ENCODE peak calls at places on chromosomes 12 and 14, in five cellular contexts. A is PC-9; R is cardiac muscle cell; Q is CD4-positive, CD25-positive, alpha-beta regulatory T cell; Z is right cardiac atrium. I is an unnamed sample. For H3K27me3, the result is how much of the 10 kb centered on the place peaks cover.

GRCh38 chr14:28323951-28324741 is 442.4 kb upstream of the FOXG1 start:
- DNase-seq in A (no peak), Q (no peak), R (no peak), Z (no peak), I (no peak)

GRCh38 chr12:109612003-109612402 is 38.4 kb downstream of the MVK start:
- DNase-seq in Z (no peak), R (no peak), Q (no peak), A (no peak), I (no peak)

GRCh38 chr12:57718641-57719528 is 19.7 kb downstream of the AGAP2 start:
- DNase-seq in A (no peak), Q (no peak), R (no peak), Z (no peak), I (no peak)

GRCh38 chr12:42299392-42300308 is 26.2 kb downstream of the ZCRB1 start:
- DNase-seq in Q (peak), R (peak), A (no peak), Z (no peak), I (no peak)

GRCh38 chr12:43758247-43758727 is 303 bp downstream of the PUS7L start:
- DNase-seq in A (no peak), Z (peak), R (peak), Q (no peak), I (peak)

GRCh38 chr14:61347771-61348443 is 26.5 kb downstream of the PRKCH start:
- DNase-seq in A (no peak), R (no peak), Q (no peak), Z (no peak), I (no peak)

GRCh38 chr14:52918486-52918885 is 32.4 kb downstream of the FERMT2 start:
- DNase-seq in Q (peak), A (no peak), R (peak), Z (no peak), I (no peak)

GRCh38 chr12:6450091-6450868 is 1.6 kb upstream of the TAPBPL start:
- DNase-seq in R (no peak), Z (no peak), Q (no peak), A (no peak), I (no peak)

GRCh38 chr12:88644946-88645702 is 64.9 kb upstream of the KITLG start:
- DNase-seq in Z (no peak), R (no peak), Q (no peak), A (no peak), I (no peak)

GRCh38 chr12:114006482-114007425 is 40.6 kb upstream of the RBM19 start:
- DNase-seq in A (no peak), Z (no peak), R (no peak), Q (no peak), I (no peak)

GRCh38 chr12:15540469-15540872 is 218.2 kb downstream of the PTPRO start:
- DNase-seq in Q (no peak), R (peak), A (no peak), Z (no peak), I (no peak)

GRCh38 chr12:58567189-58567588 is 353.1 kb downstream of the LRIG3 start:
- DNase-seq in Q (no peak), A (no peak), R (no peak), Z (no peak), I (no peak)

GRCh38 chr12:121652767-121653497 is 16.5 kb downstream of the MORN3 start:
- DNase-seq in A (no peak), Q (no peak), Z (peak), R (no peak), I (no peak)

GRCh38 chr12:47808049-47808448 is 11.7 kb downstream of the HDAC7 start:
- DNase-seq in Q (peak), Z (peak), A (no peak), R (no peak), I (no peak)

GRCh38 chr12:93302331-93303229 is 75.1 kb upstream of the NUDT4 start:
- DNase-seq in R (peak), Q (no peak), Z (no peak), A (no peak), I (no peak)

GRCh38 chr14:50335389-50335788 is 23.3 kb downstream of the DMAC2L start:
- DNase-seq in Q (no peak), A (no peak), R (peak), Z (peak), I (peak)

GRCh38 chr12:81942588-81942987 is 183.4 kb upstream of the PPFIA2 start:
- DNase-seq in Z (no peak), R (no peak), A (no peak), Q (peak), I (no peak)

GRCh38 chr12:121295123-121295745 is 1.3 kb downstream of the CAMKK2 start:
- DNase-seq in Z (no peak), A (no peak), Q (peak), R (no peak), I (peak)

GRCh38 chr12:81759215-81759991 is at the start of gene PPFIA2:
- DNase-seq in A (peak), Z (peak), Q (no peak), R (peak), I (peak)

GRCh38 chr12:15757553-15758255 is 31.5 kb downstream of the EPS8 start:
- DNase-seq in R (peak), A (peak), Z (no peak), Q (no peak), I (no peak)

GRCh38 chr14:40985584-40985983 is 621.1 kb upstream of the LRFN5 start:
- DNase-seq in A (no peak), Q (no peak), Z (no peak), R (no peak), I (no peak)

GRCh38 chr14:100531152-100531551 is 56.1 kb downstream of the BEGAIN start:
- DNase-seq in A (no peak), Q (no peak), Z (no peak), R (no peak), I (no peak)

GRCh38 chr14:94114589-94115067 is 4.1 kb downstream of the IFI27 start:
- DNase-seq in Q (no peak), R (no peak), A (no peak), Z (no peak), I (no peak)

GRCh38 chr14:97164014-97164413 is 366.8 kb downstream of the VRK1 start:
- DNase-seq in Q (no peak), R (no peak), Z (no peak), A (no peak), I (no peak)

GRCh38 chr12:116377194-116377735 is 99.8 kb upstream of the MED13L start:
- DNase-seq in Q (no peak), Z (no peak), R (no peak), A (no peak), I (no peak)

GRCh38 chr14:89451229-89451628 is 34.2 kb upstream of the FOXN3 start:
- DNase-seq in Z (no peak), Q (no peak), R (no peak), A (no peak), I (no peak)

GRCh38 chr14:101502761-101503392 is 58.4 kb upstream of the DIO3 start:
- DNase-seq in R (no peak), Z (no peak), A (no peak), Q (no peak), I (no peak)

GRCh38 chr12:65505321-65506121 is 227.0 kb downstream of the MSRB3 start:
- DNase-seq in Q (no peak), R (no peak), A (no peak), Z (no peak), I (no peak)

GRCh38 chr12:13455765-13456164 is 259.2 kb downstream of the EMP1 start:
- DNase-seq in A (no peak), R (no peak), Q (no peak), Z (no peak), I (no peak)

GRCh38 chr14:44404021-44404420 is 103.1 kb downstream of the FSCB start:
- DNase-seq in R (peak), Z (no peak), Q (no peak), A (no peak), I (no peak)

GRCh38 chr12:125246346-125246656 is 181.1 kb downstream of the AACS start:
- DNase-seq in Q (no peak), A (no peak), R (no peak), Z (no peak), I (no peak)

GRCh38 chr14:63752449-63753169 is 24.7 kb upstream of the SGPP1 start:
- DNase-seq in Q (no peak), R (peak), A (peak), Z (no peak), I (no peak)

GRCh38 chr14:104634031-104634760 is 29.6 kb upstream of the TMEM179 start:
- DNase-seq in A (no peak), Z (no peak), Q (no peak), R (no peak), I (no peak)

GRCh38 chr14:104637546-104638003 is 33.0 kb upstream of the TMEM179 start:
- DNase-seq in Q (no peak), R (no peak), A (no peak), Z (no peak), I (no peak)

GRCh38 chr14:104635717-104636116 is 31.1 kb upstream of the TMEM179 start:
- DNase-seq in A (no peak), Q (no peak), Z (no peak), R (no peak), I (no peak)

GRCh38 chr14:104634886-104635570 is 30.5 kb upstream of the TMEM179 start:
- DNase-seq in R (no peak), Q (no peak), Z (no peak), A (no peak), I (no peak)

GRCh38 chr14:104636131-104636530 is 31.6 kb upstream of the TMEM179 start:
- DNase-seq in Q (no peak), Z (no peak), A (no peak), R (no peak), I (no peak)
- H3K27me3 ChIP-seq in Q (under half), Z (under half), A (half or more), R (under half), I (under half)

GRCh38 chr14:65373011-65373670 is 39.4 kb upstream of the FUT8 start:
- DNase-seq in R (no peak), Z (no peak), A (no peak), Q (peak), I (no peak)
- H3K4me3 ChIP-seq in R (no peak), Z (no peak), A (no peak), Q (no peak), I (no peak)

GRCh38 chr12:52835271-52836041 is 1.3 kb upstream of the KRT79 start:
- DNase-seq in Z (no peak), A (no peak), Q (no peak), R (no peak), I (no peak)

GRCh38 chr12:52832960-52833905 is 878 bp downstream of the KRT79 start:
- DNase-seq in R (no peak), Z (no peak), A (no peak), Q (no peak), I (no peak)

GRCh38 chr12:52832451-52832850 is 1.7 kb downstream of the KRT79 start:
- DNase-seq in R (no peak), Q (no peak), Z (no peak), A (no peak), I (no peak)

GRCh38 chr12:52834727-52835001 is 553 bp upstream of the KRT79 start:
- DNase-seq in Z (no peak), Q (no peak), A (no peak), R (no peak), I (no peak)

GRCh38 chr12:52833922-52834726 is at the start of gene KRT79:
- DNase-seq in A (no peak), Q (no peak), Z (no peak), R (no peak), I (no peak)
- H3K27me3 ChIP-seq in A (under half), Q (under half), Z (under half), R (under half), I (under half)

DNA sequence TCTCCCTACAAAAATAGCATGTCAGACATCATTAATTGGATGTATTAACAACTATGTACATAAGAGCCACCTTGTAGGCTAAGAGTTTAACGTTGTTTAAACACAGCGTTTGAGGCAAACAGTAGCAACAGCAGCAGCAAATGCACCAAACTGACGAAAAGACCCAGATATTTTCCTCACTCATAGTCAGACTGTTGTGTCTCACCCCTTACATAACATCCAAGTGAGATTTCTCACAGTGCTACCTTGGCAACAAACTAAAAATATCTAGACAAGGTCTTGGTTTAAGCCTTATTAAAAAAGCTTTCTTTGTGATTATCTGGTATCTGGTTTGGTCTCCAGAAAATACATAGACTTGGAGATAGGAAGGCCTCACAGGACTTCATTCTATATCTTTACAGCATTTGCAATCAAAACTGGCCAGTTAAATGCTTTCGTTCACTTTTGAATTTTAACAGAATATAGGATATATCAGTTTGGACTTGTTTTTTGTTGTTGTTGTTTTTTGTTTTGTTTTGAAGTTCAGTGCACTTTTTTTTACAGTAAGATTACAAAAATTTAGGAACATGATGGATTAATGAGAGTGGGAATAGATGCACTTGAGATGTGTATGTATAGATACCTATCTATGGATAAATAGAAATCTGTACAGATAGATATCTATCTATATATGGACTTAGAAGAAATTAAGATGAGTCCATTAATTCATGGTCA is 4.1 kb downstream of the BHLHE41 start:
- DNase-seq in Z (no peak), Q (no peak), A (no peak), R (no peak), I (no peak)
- H3K4me3 ChIP-seq in Z (no peak), Q (no peak), A (peak), R (no peak), I (no peak)

DNA sequence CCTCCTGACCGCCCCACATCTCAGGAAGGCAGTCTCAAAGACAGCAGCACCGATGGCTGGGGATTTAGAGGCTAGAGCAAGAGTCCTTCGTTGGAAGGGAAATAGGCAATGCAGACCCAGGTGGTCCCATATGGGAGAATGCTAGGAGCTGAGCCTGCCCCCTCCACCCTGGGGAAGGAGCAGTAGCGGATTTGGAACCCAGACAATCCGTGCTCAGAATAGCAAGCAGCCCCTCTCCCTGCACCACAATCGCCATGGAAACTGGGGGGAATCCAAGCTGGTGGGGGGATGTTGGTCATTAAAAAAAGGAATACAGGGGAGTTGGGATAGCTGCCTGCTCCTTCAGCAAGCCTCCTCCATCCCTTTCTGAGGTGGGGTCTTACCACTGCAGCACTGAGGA is 3.0 kb downstream of the RND1 start:
- DNase-seq in A (no peak), Z (no peak), Q (no peak), R (no peak), I (no peak)
- H3K27me3 ChIP-seq in A (under half), Z (under half), Q (under half), R (under half), I (under half)

GRCh38 chr14:69485261-69485660 is 733 bp downstream of the PLEKHD1 start:
- DNase-seq in R (no peak), Z (no peak), A (no peak), Q (no peak), I (no peak)
- H3K4me3 ChIP-seq in R (no peak), Z (no peak), A (no peak), Q (no peak), I (no peak)

GRCh38 chr12:52693261-52693660 is 10.1 kb downstream of the KRT77 start:
- DNase-seq in Z (no peak), Q (no peak), A (no peak), R (no peak), I (no peak)
- H3K27me3 ChIP-seq in Z (under half), Q (under half), A (under half), R (under half), I (under half)

I was measured in HAP-1.